ENCODE peak calls at places on chromosomes 16 and 17, in five cellular contexts. One of them, this sample, is unnamed.

GRCh38 chr16:59654455-59654854 is 920.3 kb upstream of the GOT2 start:
- DNase-seq in tibial nerve: no peak
- DNase-seq in dorsolateral prefrontal cortex: no peak
- DNase-seq in fibroblast of lung: no peak
- DNase-seq in HCT116: no peak
- DNase-seq in this sample: no peak

GRCh38 chr16:58882292-58882691 is 148.2 kb upstream of the GOT2 start:
- DNase-seq in tibial nerve: no peak
- DNase-seq in dorsolateral prefrontal cortex: no peak
- DNase-seq in fibroblast of lung: no peak
- DNase-seq in HCT116: no peak
- DNase-seq in this sample: no peak

GRCh38 chr17:77437017-77437416 is 296.2 kb downstream of the SEC14L1 start:
- DNase-seq in tibial nerve: no peak
- DNase-seq in dorsolateral prefrontal cortex: no peak
- DNase-seq in fibroblast of lung: peak; percentile 78
- DNase-seq in HCT116: no peak
- DNase-seq in this sample: peak; percentile 51

GRCh38 chr16:19031738-19032137 is 35.7 kb upstream of the COQ7 start:
- DNase-seq in tibial nerve: no peak
- DNase-seq in dorsolateral prefrontal cortex: no peak
- DNase-seq in fibroblast of lung: no peak
- DNase-seq in HCT116: no peak
- DNase-seq in this sample: no peak

GRCh38 chr16:54152362-54153239 is 134.0 kb downstream of the IRX3 start:
- DNase-seq in tibial nerve: no peak
- DNase-seq in dorsolateral prefrontal cortex: no peak
- DNase-seq in fibroblast of lung: no peak
- DNase-seq in HCT116: no peak
- DNase-seq in this sample: no peak

GRCh38 chr17:64635647-64636305 is 26.3 kb downstream of the SMURF2 start:
- DNase-seq in tibial nerve: no peak
- DNase-seq in dorsolateral prefrontal cortex: no peak
- DNase-seq in fibroblast of lung: peak; percentile 91
- DNase-seq in HCT116: no peak
- DNase-seq in this sample: no peak

GRCh38 chr16:4649744-4650442 is 25.3 kb downstream of the MGRN1 start:
- DNase-seq in tibial nerve: no peak
- DNase-seq in dorsolateral prefrontal cortex: no peak
- DNase-seq in fibroblast of lung: no peak
- DNase-seq in HCT116: no peak
- DNase-seq in this sample: no peak

GRCh38 chr16:63745456-63745855 is 1376.4 kb downstream of the CDH11 start:
- DNase-seq in tibial nerve: no peak
- DNase-seq in dorsolateral prefrontal cortex: no peak
- DNase-seq in fibroblast of lung: peak; percentile 12
- DNase-seq in HCT116: no peak
- DNase-seq in this sample: no peak

GRCh38 chr16:90035902-90036301 is 16.6 kb upstream of the DBNDD1 start:
- DNase-seq in tibial nerve: no peak
- DNase-seq in dorsolateral prefrontal cortex: no peak
- DNase-seq in fibroblast of lung: peak; percentile 30
- DNase-seq in HCT116: no peak
- DNase-seq in this sample: no peak

GRCh38 chr16:14335297-14335696 is 264.2 kb downstream of the MRTFB start:
- DNase-seq in tibial nerve: no peak
- DNase-seq in dorsolateral prefrontal cortex: no peak
- DNase-seq in fibroblast of lung: no peak
- DNase-seq in HCT116: no peak
- DNase-seq in this sample: no peak

GRCh38 chr17:69090365-69090764 is 29.6 kb upstream of the ABCA9 start:
- DNase-seq in tibial nerve: no peak
- DNase-seq in dorsolateral prefrontal cortex: no peak
- DNase-seq in fibroblast of lung: no peak
- DNase-seq in HCT116: no peak
- DNase-seq in this sample: no peak

GRCh38 chr17:14803781-14804180 is 461.3 kb downstream of the PMP22 start:
- DNase-seq in tibial nerve: no peak
- DNase-seq in dorsolateral prefrontal cortex: no peak
- DNase-seq in fibroblast of lung: no peak
- DNase-seq in HCT116: no peak
- DNase-seq in this sample: no peak

GRCh38 chr17:27494192-27495091 is 38.2 kb downstream of the KSR1 start:
- DNase-seq in tibial nerve: peak; percentile 63
- DNase-seq in dorsolateral prefrontal cortex: peak; percentile 68
- DNase-seq in fibroblast of lung: peak; percentile 57
- DNase-seq in HCT116: peak; percentile 51
- DNase-seq in this sample: peak; percentile 93

DNA sequence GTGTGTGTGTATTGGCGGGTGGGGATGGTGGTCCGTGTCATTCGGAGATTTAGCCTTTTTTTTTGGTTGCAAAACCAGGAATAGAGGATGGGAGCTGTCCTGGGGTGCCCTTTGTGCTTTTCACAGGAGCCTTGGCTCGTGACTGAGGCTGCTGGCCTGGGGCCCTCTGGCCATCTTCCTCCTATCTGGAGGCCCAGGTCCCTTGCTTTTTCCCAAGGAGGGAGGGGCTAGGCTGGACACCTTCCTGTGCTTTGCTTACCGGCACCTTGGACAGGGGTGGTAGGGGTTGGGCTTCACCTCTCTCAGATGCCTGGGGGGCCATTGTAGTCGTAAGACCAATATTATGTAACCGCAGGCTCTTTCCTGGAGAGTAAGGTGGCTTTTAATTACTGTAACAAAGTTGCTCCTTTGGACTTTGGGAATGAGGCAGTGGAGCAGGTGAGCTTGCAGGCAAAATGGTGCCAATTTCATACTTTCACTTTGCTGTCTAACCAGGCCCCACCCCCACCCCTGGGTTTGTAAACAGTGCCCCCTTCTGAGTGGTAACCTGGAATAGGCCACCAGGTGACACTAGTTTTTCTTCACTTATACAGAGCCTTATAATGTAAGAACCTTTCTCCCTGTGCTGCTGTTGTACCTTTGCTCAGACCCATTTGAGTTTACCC is 1.2 kb downstream of the DYNLL2 start:
- DNase-seq in tibial nerve: no peak
- DNase-seq in dorsolateral prefrontal cortex: no peak
- DNase-seq in fibroblast of lung: peak; percentile 31
- DNase-seq in HCT116: peak; percentile 56
- DNase-seq in this sample: peak; percentile 63
- TF ChIP-seq CTCF in tibial nerve: no peak
- TF ChIP-seq CTCF in dorsolateral prefrontal cortex: no peak
- TF ChIP-seq CTCF in fibroblast of lung: no peak
- TF ChIP-seq CTCF in HCT116: peak; percentile 76
- TF ChIP-seq CTCF in this sample: no peak

GRCh38 chr16:53090271-53090590 is 35.4 kb downstream of the CHD9 start:
- DNase-seq in tibial nerve: no peak
- DNase-seq in dorsolateral prefrontal cortex: no peak
- DNase-seq in fibroblast of lung: no peak
- DNase-seq in HCT116: no peak
- DNase-seq in this sample: no peak
- H3K27ac ChIP-seq in tibial nerve: peak overlapping the region; percentile 73
- H3K27ac ChIP-seq in dorsolateral prefrontal cortex: peak overlapping the region; percentile 88
- H3K27ac ChIP-seq in fibroblast of lung: peak overlapping the region; percentile 87
- H3K27ac ChIP-seq in HCT116: no peak overlapping the region
- H3K27ac ChIP-seq in this sample: peak overlapping the region; percentile 56

DNA sequence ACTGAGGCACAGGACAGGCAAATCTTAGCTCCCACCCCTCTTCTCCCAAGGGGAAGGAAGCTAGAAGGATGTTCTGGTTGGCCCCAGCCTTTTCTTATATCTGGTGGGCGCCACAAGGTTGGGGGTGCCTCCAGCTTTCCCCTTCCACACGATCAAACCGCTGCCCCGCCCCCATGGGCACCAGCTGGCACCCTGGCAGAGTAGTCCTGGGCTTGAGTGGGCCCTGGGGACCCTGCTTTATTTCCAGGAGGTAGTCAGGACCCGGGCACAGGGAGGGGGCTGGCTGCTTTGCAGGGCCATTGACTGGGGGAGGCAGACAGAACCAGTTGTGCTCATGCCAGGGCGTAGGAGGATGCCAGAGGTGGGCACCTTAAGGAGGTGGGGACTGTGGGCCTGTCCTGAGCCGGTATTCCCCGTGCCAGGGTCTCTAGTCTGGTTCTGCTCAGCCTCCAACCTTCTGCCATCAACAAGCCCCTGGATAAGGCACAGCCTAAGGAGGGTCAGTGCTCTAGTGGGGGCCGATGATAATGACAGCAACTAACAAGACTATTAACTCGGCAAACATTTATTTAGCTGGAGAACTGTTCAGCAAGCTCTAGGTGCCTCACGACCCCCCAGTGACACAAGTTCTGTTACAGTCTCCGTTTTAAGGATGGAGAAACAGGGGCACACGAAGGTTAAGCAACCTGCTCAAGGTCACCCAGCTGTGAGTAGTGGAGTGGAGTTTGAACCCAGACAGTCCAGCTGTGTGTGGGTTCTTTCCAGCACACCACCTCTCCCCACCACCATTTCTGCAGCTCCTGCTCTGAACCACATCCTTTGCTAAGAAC is 7.6 kb upstream of the PPP1R1B start:
- DNase-seq in tibial nerve: no peak
- DNase-seq in dorsolateral prefrontal cortex: no peak
- DNase-seq in fibroblast of lung: no peak
- DNase-seq in HCT116: no peak
- DNase-seq in this sample: no peak
- H3K4me3 ChIP-seq in tibial nerve: peak overlapping the region; percentile 52
- H3K4me3 ChIP-seq in dorsolateral prefrontal cortex: no peak overlapping the region
- H3K4me3 ChIP-seq in fibroblast of lung: no peak overlapping the region
- H3K4me3 ChIP-seq in HCT116: peak overlapping the region; percentile 50
- H3K4me3 ChIP-seq in this sample: peak overlapping the region; percentile 40

GRCh38 chr17:45809484-45809883 is 25.4 kb downstream of the CRHR1 start:
- DNase-seq in tibial nerve: no peak
- DNase-seq in dorsolateral prefrontal cortex: no peak
- DNase-seq in fibroblast of lung: no peak
- DNase-seq in HCT116: no peak
- DNase-seq in this sample: no peak

GRCh38 chr17:45812102-45812501 is 28.0 kb downstream of the CRHR1 start:
- DNase-seq in tibial nerve: no peak
- DNase-seq in dorsolateral prefrontal cortex: no peak
- DNase-seq in fibroblast of lung: peak; percentile 16
- DNase-seq in HCT116: peak; percentile 37
- DNase-seq in this sample: no peak

GRCh38 chr17:45814622-45815606 is 29.8 kb upstream of the SPPL2C start:
- DNase-seq in tibial nerve: no peak
- DNase-seq in dorsolateral prefrontal cortex: no peak
- DNase-seq in fibroblast of lung: no peak
- DNase-seq in HCT116: no peak
- DNase-seq in this sample: no peak

GRCh38 chr17:45815752-45816151 is 28.9 kb upstream of the SPPL2C start:
- DNase-seq in tibial nerve: no peak
- DNase-seq in dorsolateral prefrontal cortex: no peak
- DNase-seq in fibroblast of lung: no peak
- DNase-seq in HCT116: no peak
- DNase-seq in this sample: no peak

GRCh38 chr17:45813051-45813731 is 29.1 kb downstream of the CRHR1 start:
- DNase-seq in tibial nerve: no peak
- DNase-seq in dorsolateral prefrontal cortex: peak; percentile 70
- DNase-seq in fibroblast of lung: no peak
- DNase-seq in HCT116: no peak
- DNase-seq in this sample: no peak
- TF ChIP-seq CTCF in tibial nerve: no peak
- TF ChIP-seq CTCF in dorsolateral prefrontal cortex: peak; percentile 54
- TF ChIP-seq CTCF in fibroblast of lung: peak; percentile 18
- TF ChIP-seq CTCF in HCT116: peak; percentile 49
- TF ChIP-seq CTCF in this sample: no peak

GRCh38 chr16:85490971-85491771 is 122.0 kb upstream of the GSE1 start:
- DNase-seq in tibial nerve: no peak
- DNase-seq in dorsolateral prefrontal cortex: no peak
- DNase-seq in fibroblast of lung: no peak
- DNase-seq in HCT116: peak; percentile 31
- DNase-seq in this sample: peak; percentile 59
- H3K27ac ChIP-seq in tibial nerve: no peak overlapping the region
- H3K27ac ChIP-seq in dorsolateral prefrontal cortex: no peak overlapping the region
- H3K27ac ChIP-seq in fibroblast of lung: no peak overlapping the region
- H3K27ac ChIP-seq in HCT116: peak overlapping the region; percentile 32
- H3K27ac ChIP-seq in this sample: no peak overlapping the region

GRCh38 chr17:73901661-73902415 is 257.6 kb upstream of the SDK2 start:
- DNase-seq in tibial nerve: no peak
- DNase-seq in dorsolateral prefrontal cortex: no peak
- DNase-seq in fibroblast of lung: no peak
- DNase-seq in HCT116: no peak
- DNase-seq in this sample: peak; percentile 79
- H3K4me3 ChIP-seq in tibial nerve: peak overlapping the region; percentile 41
- H3K4me3 ChIP-seq in dorsolateral prefrontal cortex: peak overlapping the region; percentile 35
- H3K4me3 ChIP-seq in fibroblast of lung: no peak overlapping the region
- H3K4me3 ChIP-seq in HCT116: no peak overlapping the region
- H3K4me3 ChIP-seq in this sample: peak overlapping the region; percentile 27